ENCODE peak calls at places on chromosome 13, in five cellular contexts. One of them, this sample, is unnamed. For H3K4me1, the result is how much of the 10 kb centered on the place peaks cover.

GRCh38 chr13:88144580-88144979 is 473.4 kb downstream of the SLITRK5 start:
- DNase-seq in effector memory CD4-positive, alpha-beta T cell: no peak
- DNase-seq in GM23248: no peak
- DNase-seq in left lung: peak
- DNase-seq in A549: no peak
- DNase-seq in this sample: no peak

GRCh38 chr13:70568571-70568970 is 460.3 kb upstream of the KLHL1 start:
- DNase-seq in GM23248: peak
- DNase-seq in A549: peak
- DNase-seq in effector memory CD4-positive, alpha-beta T cell: no peak
- DNase-seq in left lung: no peak
- DNase-seq in this sample: peak

GRCh38 chr13:104011505-104012270 is 945.5 kb upstream of the SLC10A2 start:
- DNase-seq in GM23248: no peak
- DNase-seq in effector memory CD4-positive, alpha-beta T cell: no peak
- DNase-seq in left lung: no peak
- DNase-seq in A549: no peak
- DNase-seq in this sample: no peak

GRCh38 chr13:30830638-30830965 is 75.5 kb upstream of the MEDAG start:
- DNase-seq in left lung: no peak
- DNase-seq in effector memory CD4-positive, alpha-beta T cell: no peak
- DNase-seq in GM23248: peak
- DNase-seq in A549: no peak
- DNase-seq in this sample: no peak

GRCh38 chr13:47420568-47420967 is 523.7 kb upstream of the HTR2A start:
- DNase-seq in effector memory CD4-positive, alpha-beta T cell: no peak
- DNase-seq in A549: no peak
- DNase-seq in left lung: no peak
- DNase-seq in GM23248: peak
- DNase-seq in this sample: no peak

GRCh38 chr13:98254541-98254940 is 77.5 kb upstream of the RNF113B start:
- DNase-seq in effector memory CD4-positive, alpha-beta T cell: no peak
- DNase-seq in left lung: no peak
- DNase-seq in GM23248: peak
- DNase-seq in A549: no peak
- DNase-seq in this sample: no peak

GRCh38 chr13:61286148-61286745 is 129.4 kb downstream of the PCDH20 start:
- DNase-seq in GM23248: no peak
- DNase-seq in left lung: no peak
- DNase-seq in effector memory CD4-positive, alpha-beta T cell: no peak
- DNase-seq in A549: peak
- DNase-seq in this sample: no peak

GRCh38 chr13:98541701-98542203 is 35.2 kb downstream of the STK24 start:
- DNase-seq in left lung: no peak
- DNase-seq in effector memory CD4-positive, alpha-beta T cell: no peak
- DNase-seq in A549: no peak
- DNase-seq in GM23248: peak
- DNase-seq in this sample: no peak

GRCh38 chr13:94344126-94344863 is 135.2 kb downstream of the DCT start:
- DNase-seq in left lung: no peak
- DNase-seq in GM23248: peak
- DNase-seq in A549: no peak
- DNase-seq in effector memory CD4-positive, alpha-beta T cell: no peak
- DNase-seq in this sample: no peak

GRCh38 chr13:71115301-71115700 is 751.7 kb downstream of the DACH1 start:
- DNase-seq in left lung: no peak
- DNase-seq in GM23248: no peak
- DNase-seq in A549: no peak
- DNase-seq in effector memory CD4-positive, alpha-beta T cell: no peak
- DNase-seq in this sample: no peak

GRCh38 chr13:111629457-111629856 is 309.0 kb downstream of the TEX29 start:
- DNase-seq in effector memory CD4-positive, alpha-beta T cell: no peak
- DNase-seq in A549: no peak
- DNase-seq in GM23248: no peak
- DNase-seq in left lung: no peak
- DNase-seq in this sample: no peak

GRCh38 chr13:42835012-42835411 is 53.6 kb downstream of the FAM216B start:
- DNase-seq in A549: no peak
- DNase-seq in left lung: no peak
- DNase-seq in GM23248: no peak
- DNase-seq in effector memory CD4-positive, alpha-beta T cell: no peak
- DNase-seq in this sample: no peak

GRCh38 chr13:50080856-50081105 is 65.5 kb downstream of the KCNRG start:
- DNase-seq in effector memory CD4-positive, alpha-beta T cell: no peak
- DNase-seq in left lung: no peak
- DNase-seq in A549: no peak
- DNase-seq in GM23248: peak
- DNase-seq in this sample: no peak

GRCh38 chr13:50078512-50079277 is 63.5 kb downstream of the KCNRG start:
- DNase-seq in A549: no peak
- DNase-seq in left lung: no peak
- DNase-seq in GM23248: no peak
- DNase-seq in effector memory CD4-positive, alpha-beta T cell: no peak
- DNase-seq in this sample: no peak

GRCh38 chr13:50081106-50081898 is 66.1 kb downstream of the KCNRG start:
- DNase-seq in left lung: peak
- DNase-seq in effector memory CD4-positive, alpha-beta T cell: peak
- DNase-seq in GM23248: peak
- DNase-seq in A549: peak
- DNase-seq in this sample: no peak

GRCh38 chr13:50079278-50080157 is 64.3 kb downstream of the KCNRG start:
- DNase-seq in GM23248: no peak
- DNase-seq in effector memory CD4-positive, alpha-beta T cell: no peak
- DNase-seq in left lung: no peak
- DNase-seq in A549: no peak
- DNase-seq in this sample: no peak

DNA sequence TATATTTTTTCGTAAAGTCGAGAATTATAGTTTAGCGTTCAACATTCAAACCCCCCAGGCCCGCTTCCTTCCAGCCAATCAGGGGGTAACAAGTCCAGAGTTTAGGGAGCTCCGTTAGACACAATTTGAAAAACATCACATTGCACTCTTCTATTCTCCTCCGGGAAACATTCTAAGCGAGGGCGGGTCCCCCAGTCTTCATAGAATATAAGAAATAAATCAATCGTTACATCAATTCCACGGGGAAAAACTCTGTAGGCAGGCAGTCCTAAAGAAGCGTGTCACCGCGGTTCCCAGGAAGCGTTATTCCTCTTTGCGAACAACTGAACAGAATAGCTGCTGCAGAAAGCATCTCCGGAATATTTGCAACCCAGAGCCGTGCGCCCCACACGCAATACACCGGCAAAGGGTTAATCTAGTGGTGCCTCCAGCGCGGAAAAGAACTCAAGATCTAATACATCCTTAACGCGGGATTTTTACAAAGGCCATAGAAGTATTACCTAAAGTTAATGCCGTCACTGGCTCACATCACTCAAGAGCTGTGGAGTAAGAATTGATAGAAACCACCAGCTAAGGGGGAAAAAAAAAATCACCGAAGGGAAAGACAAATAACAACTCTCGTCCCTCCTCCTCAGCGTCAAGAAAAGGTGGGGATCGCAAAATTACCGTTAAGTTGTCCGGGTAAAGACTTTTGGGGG is 65.1 kb downstream of the KCNRG start:
- DNase-seq in left lung: no peak
- DNase-seq in A549: peak
- DNase-seq in GM23248: peak
- DNase-seq in effector memory CD4-positive, alpha-beta T cell: peak
- DNase-seq in this sample: no peak
- H3K4me1 ChIP-seq in left lung: half or more
- H3K4me1 ChIP-seq in A549: under half
- H3K4me1 ChIP-seq in GM23248: under half
- H3K4me1 ChIP-seq in effector memory CD4-positive, alpha-beta T cell: under half
- H3K4me1 ChIP-seq in this sample: under half

GRCh38 chr13:48985751-48986150 is 10.0 kb downstream of the FNDC3A start:
- DNase-seq in left lung: no peak
- DNase-seq in A549: no peak
- DNase-seq in effector memory CD4-positive, alpha-beta T cell: no peak
- DNase-seq in GM23248: no peak
- DNase-seq in this sample: no peak
- H3K4me3 ChIP-seq in left lung: no peak
- H3K4me3 ChIP-seq in A549: no peak
- H3K4me3 ChIP-seq in effector memory CD4-positive, alpha-beta T cell: no peak
- H3K4me3 ChIP-seq in GM23248: no peak
- H3K4me3 ChIP-seq in this sample: no peak

GRCh38 chr13:110116072-110116487 is 190.9 kb downstream of the COL4A1 start:
- DNase-seq in A549: peak
- DNase-seq in left lung: peak
- DNase-seq in effector memory CD4-positive, alpha-beta T cell: no peak
- DNase-seq in GM23248: peak
- DNase-seq in this sample: no peak

GRCh38 chr13:110109910-110110309 is 197.0 kb downstream of the COL4A1 start:
- DNase-seq in effector memory CD4-positive, alpha-beta T cell: no peak
- DNase-seq in left lung: no peak
- DNase-seq in A549: no peak
- DNase-seq in GM23248: peak
- DNase-seq in this sample: no peak

GRCh38 chr13:110114351-110114750 is 192.6 kb downstream of the COL4A1 start:
- DNase-seq in effector memory CD4-positive, alpha-beta T cell: no peak
- DNase-seq in GM23248: peak
- DNase-seq in left lung: no peak
- DNase-seq in A549: no peak
- DNase-seq in this sample: no peak

GRCh38 chr13:110110783-110111182 is 196.2 kb downstream of the COL4A1 start:
- DNase-seq in A549: no peak
- DNase-seq in left lung: no peak
- DNase-seq in GM23248: no peak
- DNase-seq in effector memory CD4-positive, alpha-beta T cell: no peak
- DNase-seq in this sample: no peak

DNA sequence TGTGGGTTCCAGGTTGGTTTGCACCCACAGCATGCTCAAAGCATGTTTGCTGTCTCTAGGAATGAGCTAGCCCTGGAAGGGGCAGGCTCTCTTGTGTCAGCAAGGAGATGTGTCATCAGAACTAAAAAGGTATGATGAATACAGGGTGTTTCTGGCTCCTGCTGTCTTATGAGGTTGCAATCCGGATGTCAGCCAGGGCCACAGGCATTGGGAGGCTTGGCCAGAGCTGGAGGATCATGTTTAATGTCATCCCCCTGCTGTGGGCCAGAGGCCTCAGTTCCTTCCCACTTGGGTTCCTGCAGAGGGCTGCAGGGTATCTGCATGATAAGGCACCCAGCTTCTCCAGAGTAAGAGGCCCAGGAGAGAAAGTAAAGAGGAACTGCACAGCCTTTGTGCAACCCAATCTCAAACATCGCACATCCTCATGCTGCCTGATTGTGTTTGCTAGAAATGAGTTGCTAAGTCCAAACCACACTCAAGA is 193.6 kb downstream of the COL4A1 start:
- DNase-seq in GM23248: peak
- DNase-seq in A549: peak
- DNase-seq in effector memory CD4-positive, alpha-beta T cell: no peak
- DNase-seq in left lung: no peak
- DNase-seq in this sample: no peak
- H3K4me1 ChIP-seq in GM23248: under half
- H3K4me1 ChIP-seq in A549: under half
- H3K4me1 ChIP-seq in effector memory CD4-positive, alpha-beta T cell: under half
- H3K4me1 ChIP-seq in left lung: under half
- H3K4me1 ChIP-seq in this sample: under half

GRCh38 chr13:23620211-23620610 is 50.0 kb downstream of the TNFRSF19 start:
- DNase-seq in left lung: no peak
- DNase-seq in A549: no peak
- DNase-seq in GM23248: peak
- DNase-seq in effector memory CD4-positive, alpha-beta T cell: no peak
- DNase-seq in this sample: no peak

GRCh38 chr13:23620613-23621315 is 50.6 kb downstream of the TNFRSF19 start:
- DNase-seq in A549: no peak
- DNase-seq in effector memory CD4-positive, alpha-beta T cell: no peak
- DNase-seq in left lung: no peak
- DNase-seq in GM23248: peak
- DNase-seq in this sample: no peak

GRCh38 chr13:23618341-23618740 is 48.1 kb downstream of the TNFRSF19 start:
- DNase-seq in A549: peak
- DNase-seq in effector memory CD4-positive, alpha-beta T cell: no peak
- DNase-seq in GM23248: peak
- DNase-seq in left lung: no peak
- DNase-seq in this sample: no peak

GRCh38 chr13:23617551-23618014 is 47.4 kb downstream of the TNFRSF19 start:
- DNase-seq in effector memory CD4-positive, alpha-beta T cell: no peak
- DNase-seq in GM23248: peak
- DNase-seq in left lung: no peak
- DNase-seq in A549: no peak
- DNase-seq in this sample: no peak

GRCh38 chr13:23619073-23619855 is 49.1 kb downstream of the TNFRSF19 start:
- DNase-seq in A549: no peak
- DNase-seq in left lung: no peak
- DNase-seq in effector memory CD4-positive, alpha-beta T cell: no peak
- DNase-seq in GM23248: peak
- DNase-seq in this sample: no peak
- H3K4me3 ChIP-seq in A549: no peak
- H3K4me3 ChIP-seq in left lung: no peak
- H3K4me3 ChIP-seq in effector memory CD4-positive, alpha-beta T cell: no peak
- H3K4me3 ChIP-seq in GM23248: no peak
- H3K4me3 ChIP-seq in this sample: no peak

GRCh38 chr13:112722433-112723250 is 32.8 kb downstream of the ATP11A start:
- DNase-seq in effector memory CD4-positive, alpha-beta T cell: no peak
- DNase-seq in left lung: no peak
- DNase-seq in A549: peak
- DNase-seq in GM23248: peak
- DNase-seq in this sample: no peak
- H3K4me1 ChIP-seq in effector memory CD4-positive, alpha-beta T cell: under half
- H3K4me1 ChIP-seq in left lung: half or more
- H3K4me1 ChIP-seq in A549: under half
- H3K4me1 ChIP-seq in GM23248: under half
- H3K4me1 ChIP-seq in this sample: under half

GRCh38 chr13:114127473-114128347 is 4.7 kb downstream of the RASA3 start:
- DNase-seq in GM23248: no peak
- DNase-seq in left lung: peak
- DNase-seq in effector memory CD4-positive, alpha-beta T cell: no peak
- DNase-seq in A549: no peak
- DNase-seq in this sample: no peak

GRCh38 chr13:114128624-114129522 is 3.5 kb downstream of the RASA3 start:
- DNase-seq in left lung: peak
- DNase-seq in effector memory CD4-positive, alpha-beta T cell: peak
- DNase-seq in A549: no peak
- DNase-seq in GM23248: peak
- DNase-seq in this sample: peak

GRCh38 chr13:114129649-114130062 is 2.8 kb downstream of the RASA3 start:
- DNase-seq in A549: no peak
- DNase-seq in left lung: peak
- DNase-seq in effector memory CD4-positive, alpha-beta T cell: no peak
- DNase-seq in GM23248: no peak
- DNase-seq in this sample: no peak

GRCh38 chr13:114126789-114127472 is 5.5 kb downstream of the RASA3 start:
- DNase-seq in effector memory CD4-positive, alpha-beta T cell: no peak
- DNase-seq in left lung: peak
- DNase-seq in A549: no peak
- DNase-seq in GM23248: no peak
- DNase-seq in this sample: no peak

DNA sequence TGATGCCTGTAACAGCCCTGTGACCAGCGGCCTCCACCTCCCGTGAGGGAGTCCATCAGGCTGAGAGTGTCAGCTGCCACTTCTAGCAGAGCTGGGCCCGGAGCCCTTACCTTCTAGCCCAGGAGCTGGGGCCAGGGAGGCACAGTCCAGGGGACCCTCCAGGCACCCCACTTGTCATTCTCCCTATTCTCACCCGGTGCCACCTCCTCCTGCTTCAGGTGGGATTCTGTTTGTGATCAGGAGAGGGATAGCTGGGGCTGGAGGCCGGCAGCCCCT is 4.1 kb downstream of the RASA3 start:
- DNase-seq in left lung: no peak
- DNase-seq in GM23248: no peak
- DNase-seq in effector memory CD4-positive, alpha-beta T cell: no peak
- DNase-seq in A549: no peak
- DNase-seq in this sample: no peak
- H3K4me3 ChIP-seq in left lung: peak
- H3K4me3 ChIP-seq in GM23248: peak
- H3K4me3 ChIP-seq in effector memory CD4-positive, alpha-beta T cell: peak
- H3K4me3 ChIP-seq in A549: no peak
- H3K4me3 ChIP-seq in this sample: no peak

This sample was measured in tibial nerve.